ENCODE peak calls at places on chromosomes 1 and 21, in six cellular contexts. Y is left lung; U is naive thymus-derived CD4-positive, alpha-beta T cell; A is A549; R is MM.1S; B is A673. W is an unnamed sample. For H3K4me1, the result is how much of the 10 kb centered on the place peaks cover.

GRCh38 chr1:203871114-203871875 is 9.9 kb downstream of the SNRPE start:
- DNase-seq in Y (no peak), U (no peak), A (peak), R (peak), B (peak), W (peak)

GRCh38 chr1:203888807-203889251 is 27.4 kb downstream of the SNRPE start:
- DNase-seq in Y (no peak), U (no peak), A (peak), R (no peak), B (peak), W (no peak)

GRCh38 chr1:94883688-94884087 is 43.2 kb downstream of the CNN3 start:
- DNase-seq in Y (no peak), U (no peak), A (no peak), R (peak), B (no peak), W (no peak)

GRCh38 chr1:30782361-30783243 is 25.0 kb upstream of the LAPTM5 start:
- DNase-seq in Y (peak), U (peak), A (peak), R (peak), B (peak), W (peak)

GRCh38 chr1:234933031-234933430 is 195.6 kb downstream of the TOMM20 start:
- DNase-seq in Y (no peak), U (no peak), A (no peak), R (no peak), B (no peak), W (no peak)

GRCh38 chr1:57124768-57125446 is 159.1 kb upstream of the C8B start:
- DNase-seq in Y (no peak), U (no peak), A (no peak), R (no peak), B (peak), W (no peak)

GRCh38 chr21:35226960-35227741 is 178.0 kb upstream of the RUNX1 start:
- DNase-seq in Y (no peak), U (no peak), A (no peak), R (peak), B (no peak), W (peak)

GRCh38 chr1:40393173-40393572 is 19.6 kb downstream of the SMAP2 start:
- DNase-seq in Y (no peak), U (no peak), A (no peak), R (no peak), B (no peak), W (no peak)

GRCh38 chr1:154686507-154686906 is 78.5 kb upstream of the ADAR start:
- DNase-seq in Y (no peak), U (no peak), A (no peak), R (peak), B (no peak), W (no peak)

GRCh38 chr1:186082235-186082937 is 292.7 kb downstream of the TPR start:
- DNase-seq in Y (peak), U (no peak), A (no peak), R (no peak), B (peak), W (peak)

GRCh38 chr1:99544328-99544727 is 101.6 kb upstream of the PALMD start:
- DNase-seq in Y (no peak), U (no peak), A (no peak), R (no peak), B (no peak), W (no peak)

GRCh38 chr1:235831148-235831547 is 35.6 kb downstream of the LYST start:
- DNase-seq in Y (peak), U (no peak), A (no peak), R (no peak), B (no peak), W (no peak)

GRCh38 chr1:6144175-6144574 is 35.9 kb downstream of the CHD5 start:
- DNase-seq in Y (no peak), U (no peak), A (no peak), R (no peak), B (no peak), W (no peak)

GRCh38 chr1:76269175-76269574 is 194.6 kb downstream of the ST6GALNAC3 start:
- DNase-seq in Y (no peak), U (no peak), A (no peak), R (peak), B (peak), W (peak)

GRCh38 chr1:33256335-33256700 is at the start of gene ZNF362:
- DNase-seq in Y (peak), U (peak), A (peak), R (peak), B (peak), W (peak)

GRCh38 chr1:55420866-55421265 is 205.7 kb upstream of the USP24 start:
- DNase-seq in Y (no peak), U (no peak), A (no peak), R (no peak), B (no peak), W (no peak)
- H3K4me1 ChIP-seq in Y (under half), U (under half), A (under half), R (under half), B (under half), W (under half)

DNA sequence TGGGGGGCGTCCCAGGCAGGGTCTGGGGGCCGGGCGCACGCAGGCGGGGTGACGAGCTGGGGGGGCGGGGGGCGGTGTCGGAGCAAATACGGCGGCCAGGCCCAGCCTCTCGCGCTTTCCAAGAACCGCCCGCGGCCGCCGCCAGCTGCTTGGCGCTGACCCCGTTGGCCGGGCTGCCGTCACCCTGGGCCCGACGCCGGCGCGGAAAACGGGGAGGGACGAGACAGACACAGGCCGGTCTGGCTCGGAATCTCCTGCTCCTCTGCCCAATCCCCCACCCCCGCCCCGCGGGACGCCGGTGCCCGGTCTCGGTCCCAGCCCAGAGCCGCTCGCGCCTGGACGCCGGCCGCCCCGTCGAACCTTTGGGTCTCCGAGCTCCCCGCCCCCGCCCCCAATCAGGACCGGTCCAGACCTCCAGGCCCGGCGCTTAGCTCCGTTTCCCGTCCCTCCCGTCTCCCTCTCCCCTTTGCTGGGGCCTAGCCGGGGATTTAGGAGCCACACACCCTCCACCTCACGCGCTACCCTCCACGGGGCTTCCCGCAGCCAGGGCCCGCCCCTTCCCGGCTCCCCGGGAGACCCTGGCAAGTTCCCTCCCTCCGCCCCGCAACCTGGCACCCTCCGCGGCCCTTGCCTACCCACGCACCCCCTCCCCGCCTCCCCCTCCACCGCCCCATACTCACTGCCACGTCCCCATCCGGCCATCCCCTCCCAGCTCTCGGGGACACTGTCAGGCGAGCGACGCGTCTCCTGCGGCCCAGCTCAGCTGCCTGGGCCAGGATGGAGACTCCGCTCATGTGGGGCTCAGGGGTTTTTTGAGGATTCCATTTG is 794 bp upstream of the MMP23B start:
- DNase-seq in Y (peak), U (no peak), A (no peak), R (no peak), B (no peak), W (no peak)
- H3K4me3 ChIP-seq in Y (peak), U (no peak), A (no peak), R (peak), B (no peak), W (peak)

DNA sequence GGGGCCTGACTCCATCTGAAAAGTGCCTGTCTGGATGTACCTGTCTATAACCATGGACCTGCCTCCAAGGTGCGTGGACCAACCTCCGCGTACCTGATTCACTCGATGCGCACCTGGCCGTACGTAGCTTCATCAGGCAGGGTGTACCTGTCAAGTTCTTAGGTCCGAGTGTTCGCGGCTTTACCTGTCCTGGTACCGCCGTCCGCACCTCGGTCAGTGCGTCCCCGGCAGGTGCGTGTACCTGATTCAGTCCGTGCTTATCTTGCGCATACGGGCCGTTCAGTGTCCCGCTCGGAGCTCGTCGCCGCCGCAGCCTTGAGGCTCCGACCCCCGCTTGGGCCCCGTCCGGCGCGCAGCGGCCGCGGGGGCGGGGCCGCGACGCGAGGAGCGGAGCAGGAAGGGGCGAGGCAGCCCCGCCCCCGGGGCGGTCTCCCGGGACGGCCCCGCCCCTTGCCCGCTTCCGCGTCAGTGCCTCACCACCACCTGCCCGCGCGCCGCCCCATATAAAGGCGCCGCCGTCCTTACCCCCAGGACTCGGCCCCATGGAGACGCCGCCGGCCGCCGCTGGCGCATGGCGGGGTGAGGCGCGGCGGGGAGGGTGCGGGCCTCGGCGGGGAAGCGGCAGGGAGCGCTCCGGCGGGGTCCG is at the start of gene ZC3H12A:
- DNase-seq in Y (peak), U (peak), A (peak), R (peak), B (peak), W (peak)
- H3K4me1 ChIP-seq in Y (half or more), U (under half), A (under half), R (under half), B (half or more), W (under half)

DNA sequence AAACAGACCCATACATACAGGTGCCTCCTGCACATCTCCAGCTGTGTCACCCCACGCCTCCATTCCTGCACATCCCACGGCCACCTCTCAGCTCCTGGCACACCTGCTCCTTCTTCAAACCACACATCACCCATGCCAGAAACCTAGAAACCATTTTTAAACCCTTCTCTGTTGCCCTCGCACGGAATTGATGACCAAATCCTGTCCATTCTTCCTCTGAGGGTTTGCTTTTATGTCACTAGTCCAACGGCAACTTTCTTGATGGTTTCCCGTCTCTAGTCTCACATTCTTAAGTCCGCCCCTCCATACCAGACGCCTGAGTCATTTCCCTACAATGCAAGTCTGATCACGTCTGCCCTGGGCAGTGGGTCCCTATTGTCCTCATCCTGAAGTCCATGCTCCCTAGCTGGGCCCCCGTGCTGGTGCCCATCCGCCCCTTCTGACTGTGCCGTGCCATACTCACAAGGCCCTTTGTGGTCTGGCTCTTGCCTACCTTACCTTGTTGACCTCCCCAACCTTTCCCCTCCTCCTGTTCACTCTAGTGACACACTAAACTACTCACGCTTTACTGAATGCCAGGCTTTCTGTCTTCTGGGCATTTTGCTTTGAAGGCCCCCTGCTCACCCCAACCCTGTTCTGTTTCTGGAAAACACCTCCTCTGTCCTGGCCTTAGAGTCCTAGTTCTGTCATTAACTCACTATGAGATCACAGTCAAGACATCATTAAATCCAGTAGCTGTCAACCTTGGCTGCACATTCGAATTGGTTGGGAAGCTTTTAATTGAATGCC is 17.6 kb downstream of the SLC2A1 start:
- DNase-seq in Y (peak), U (no peak), A (no peak), R (no peak), B (peak), W (peak)
- H3K4me3 ChIP-seq in Y (no peak), U (no peak), A (peak), R (no peak), B (no peak), W (no peak)

GRCh38 chr1:9314711-9315379 is 22.2 kb downstream of the SPSB1 start:
- DNase-seq in Y (no peak), U (no peak), A (no peak), R (no peak), B (no peak), W (no peak)
- H3K4me1 ChIP-seq in Y (under half), U (under half), A (half or more), R (under half), B (under half), W (under half)

GRCh38 chr1:238469146-238469601 is 578.5 kb upstream of the ZP4 start:
- DNase-seq in Y (no peak), U (no peak), A (no peak), R (no peak), B (no peak), W (no peak)
- H3K4me3 ChIP-seq in Y (peak), U (no peak), A (no peak), R (no peak), B (no peak), W (no peak)

GRCh38 chr1:31926252-31926651 is 11.9 kb downstream of the PTP4A2 start:
- DNase-seq in Y (no peak), U (no peak), A (no peak), R (no peak), B (no peak), W (no peak)
- H3K4me1 ChIP-seq in Y (half or more), U (half or more), A (half or more), R (under half), B (under half), W (under half)

GRCh38 chr1:91552091-91552490 is 51.4 kb downstream of the CDC7 start:
- DNase-seq in Y (no peak), U (no peak), A (no peak), R (no peak), B (no peak), W (no peak)
- H3K4me3 ChIP-seq in Y (no peak), U (no peak), A (no peak), R (no peak), B (no peak), W (no peak)

GRCh38 chr1:15618685-15619525 is 1.6 kb downstream of the DDI2 start:
- DNase-seq in Y (no peak), U (no peak), A (no peak), R (no peak), B (no peak), W (no peak)
- H3K4me1 ChIP-seq in Y (half or more), U (under half), A (under half), R (under half), B (under half), W (under half)

GRCh38 chr1:232574867-232575523 is 54.9 kb downstream of the SIPA1L2 start:
- DNase-seq in Y (no peak), U (no peak), A (no peak), R (no peak), B (no peak), W (no peak)

GRCh38 chr1:232578681-232579195 is 51.2 kb downstream of the SIPA1L2 start:
- DNase-seq in Y (no peak), U (no peak), A (no peak), R (peak), B (peak), W (no peak)

GRCh38 chr1:232577809-232578208 is 52.1 kb downstream of the SIPA1L2 start:
- DNase-seq in Y (no peak), U (no peak), A (no peak), R (peak), B (peak), W (no peak)

GRCh38 chr1:232575524-232576040 is 54.4 kb downstream of the SIPA1L2 start:
- DNase-seq in Y (no peak), U (no peak), A (no peak), R (peak), B (peak), W (no peak)

DNA sequence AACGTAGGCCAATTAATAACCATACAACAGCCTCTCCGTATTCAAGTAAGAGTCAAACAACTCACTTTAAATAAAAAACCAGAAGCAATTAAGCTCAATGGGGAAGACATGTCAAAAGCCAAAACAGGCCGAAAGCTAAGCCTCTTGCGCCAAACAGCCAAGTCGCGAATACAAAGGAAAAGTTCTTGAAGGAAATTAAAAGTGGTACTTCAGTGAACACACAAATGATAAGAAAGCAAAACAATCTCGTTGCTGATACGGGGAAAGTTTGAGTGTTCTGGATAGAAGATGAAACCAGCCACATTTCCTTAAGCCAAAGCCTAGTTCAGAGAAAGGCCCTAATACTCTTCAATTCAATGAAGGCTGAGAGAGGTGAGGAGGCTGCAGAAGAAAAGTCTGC is 53.4 kb downstream of the SIPA1L2 start:
- DNase-seq in Y (no peak), U (no peak), A (no peak), R (no peak), B (no peak), W (no peak)
- H3K4me3 ChIP-seq in Y (no peak), U (no peak), A (no peak), R (no peak), B (no peak), W (no peak)

W was measured in SJCRH30.